ENCODE peak calls at places on chromosomes 12 and 14, in eight cellular contexts. A, K, O, U, S, P, H and W are unnamed samples.

GRCh38 chr12:108399514-108399913 is 60.4 kb upstream of the CMKLR1 start:
- DNase-seq in H (no peak), P (no peak), K (no peak), O (no peak), A (peak; percentile 93), U (no peak), S (no peak), W (no peak)

GRCh38 chr14:68978550-68978911 is 571 bp downstream of the ACTN1 start:
- DNase-seq in O (no peak), A (peak; percentile 88), K (peak; percentile 62), U (peak; percentile 86), H (peak; percentile 82), P (peak; percentile 65), S (peak; percentile 64), W (no peak)

GRCh38 chr12:100794441-100795192 is at the start of gene ANO4:
- DNase-seq in A (no peak), P (no peak), H (no peak), O (peak; percentile 65), K (peak; percentile 33), U (peak; percentile 24), S (peak; percentile 28), W (no peak)

GRCh38 chr14:95527392-95528002 is 7.4 kb upstream of the GLRX5 start:
- DNase-seq in A (peak; percentile 82), O (no peak), K (peak; percentile 91), U (no peak), H (no peak), S (peak; percentile 85), P (peak; percentile 80), W (peak; percentile 65)

GRCh38 chr14:77638738-77639137 is 22.3 kb upstream of the SPTLC2 start:
- DNase-seq in U (no peak), P (no peak), K (peak; percentile 46), H (no peak), A (no peak), O (no peak), S (peak; percentile 76), W (no peak)

GRCh38 chr14:30528778-30529642 is 29.9 kb upstream of the G2E3 start:
- DNase-seq in U (no peak), H (no peak), O (no peak), K (no peak), P (no peak), A (no peak), S (no peak), W (no peak)

GRCh38 chr14:100147181-100147631 is 12.2 kb downstream of the DEGS2 start:
- DNase-seq in U (no peak), K (no peak), O (no peak), S (no peak), H (no peak), P (peak; percentile 83), A (no peak), W (no peak)

GRCh38 chr12:123122649-123123048 is 28.2 kb downstream of the PITPNM2 start:
- DNase-seq in S (no peak), U (no peak), O (no peak), K (no peak), A (no peak), H (no peak), P (peak; percentile 31), W (no peak)

GRCh38 chr12:68455676-68456345 is 123.6 kb upstream of the MDM1 start:
- DNase-seq in K (no peak), S (peak; percentile 28), H (no peak), U (no peak), O (no peak), A (no peak), P (peak; percentile 54), W (no peak)

GRCh38 chr12:85951823-85952222 is 77.7 kb downstream of the NTS start:
- DNase-seq in U (no peak), H (no peak), S (peak; percentile 52), O (no peak), A (no peak), K (peak; percentile 42), P (no peak), W (no peak)

GRCh38 chr14:102215071-102215470 is 75.4 kb downstream of the WDR20 start:
- DNase-seq in A (peak; percentile 76), H (no peak), P (no peak), O (peak; percentile 84), U (no peak), K (peak; percentile 83), S (no peak), W (peak; percentile 18)

GRCh38 chr14:69573205-69573840 is 1.3 kb downstream of the CCDC177 start:
- DNase-seq in O (no peak), U (no peak), S (no peak), K (no peak), A (no peak), H (no peak), P (no peak), W (no peak)

GRCh38 chr14:105075364-105076295 is 10.4 kb upstream of the GPR132 start:
- DNase-seq in A (peak; percentile 64), P (peak; percentile 77), H (peak; percentile 38), K (peak; percentile 43), O (no peak), U (no peak), S (peak; percentile 32), W (no peak)

GRCh38 chr14:23174266-23174665 is 9.2 kb downstream of the SLC7A8 start:
- DNase-seq in K (peak; percentile 63), U (no peak), S (peak; percentile 80), H (no peak), O (no peak), P (no peak), A (no peak), W (no peak)

GRCh38 chr14:24944800-24945199 is 105.1 kb downstream of the STXBP6 start:
- DNase-seq in K (no peak), H (no peak), A (no peak), S (no peak), P (no peak), O (no peak), U (no peak), W (no peak)

GRCh38 chr12:132470417-132470816 is 19.5 kb upstream of the FBRSL1 start:
- DNase-seq in H (no peak), O (no peak), P (no peak), K (no peak), U (no peak), S (no peak), A (no peak), W (no peak)

GRCh38 chr12:17352164-17352563 is 737.8 kb downstream of the RERGL start:
- DNase-seq in U (no peak), A (no peak), K (no peak), P (no peak), H (no peak), S (no peak), O (no peak), W (no peak)

DNA sequence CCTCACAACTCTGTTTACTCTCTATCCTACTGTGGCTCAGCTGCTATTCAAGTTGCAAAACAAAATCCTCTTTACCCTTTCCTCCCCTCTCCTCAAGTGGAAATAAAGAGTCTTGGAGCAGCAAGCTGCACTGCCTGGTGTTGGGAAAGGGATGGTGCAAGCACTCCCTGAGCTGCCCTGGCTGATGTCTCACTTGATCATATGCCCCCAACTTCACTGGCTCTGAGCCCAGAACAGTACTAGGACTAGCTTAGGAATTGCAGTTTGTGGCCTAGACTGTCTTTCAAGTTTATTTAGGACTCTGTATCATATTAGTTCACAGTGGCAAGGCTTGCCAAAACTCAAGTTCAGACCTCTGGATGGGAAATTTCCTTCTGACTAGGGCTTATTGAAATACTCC is 1683.8 kb upstream of the SEL1L start:
- DNase-seq in P (no peak), A (no peak), S (peak; percentile 94), K (peak; percentile 92), H (no peak), U (no peak), O (no peak), W (peak; percentile 45)
- TF ChIP-seq CTCF in P (no peak), A (no peak), S (peak; percentile 41), K (peak; percentile 15), H (no peak), U (no peak), O (no peak), W (peak; percentile 27)

DNA sequence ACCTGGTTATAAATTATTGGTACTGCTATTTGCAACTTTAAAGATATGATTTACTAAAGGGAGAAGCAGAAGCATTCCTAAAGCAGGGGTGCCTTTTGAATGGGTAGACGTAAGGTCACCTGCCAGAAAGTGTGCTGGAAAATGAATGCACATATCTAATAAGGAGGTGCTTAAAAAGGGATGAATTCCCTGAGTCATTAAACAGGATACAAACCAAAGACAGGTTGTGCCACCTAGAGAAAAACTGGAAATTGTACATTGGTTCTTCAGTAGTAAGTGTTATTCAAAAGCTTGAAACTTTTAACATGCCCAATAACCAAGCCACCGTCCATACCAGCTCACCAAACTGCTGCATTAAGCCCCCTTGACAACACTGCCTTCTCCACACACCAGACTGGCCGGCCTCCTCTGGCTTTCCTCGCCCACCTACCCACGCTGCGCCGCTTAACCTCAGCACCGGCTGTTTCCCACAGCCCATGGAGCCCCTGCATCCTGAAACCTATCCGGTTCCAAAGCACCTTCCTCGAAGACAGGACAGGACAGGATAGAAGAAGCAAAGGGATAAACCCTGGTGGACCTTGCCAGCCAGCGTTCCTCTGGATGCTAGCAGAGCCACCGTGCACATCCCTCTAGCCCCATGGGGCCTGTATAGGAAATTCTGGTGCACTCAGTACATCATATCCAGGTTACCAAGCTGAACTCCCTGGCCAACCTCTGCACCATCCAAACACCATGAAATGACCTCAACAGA is 201.5 kb upstream of the CAND1 start:
- DNase-seq in O (no peak), K (no peak), S (no peak), U (no peak), A (no peak), P (no peak), H (peak; percentile 40), W (no peak)
- TF ChIP-seq CTCF in O (no peak), K (no peak), S (no peak), U (no peak), A (no peak), P (no peak), H (no peak), W (no peak)

DNA sequence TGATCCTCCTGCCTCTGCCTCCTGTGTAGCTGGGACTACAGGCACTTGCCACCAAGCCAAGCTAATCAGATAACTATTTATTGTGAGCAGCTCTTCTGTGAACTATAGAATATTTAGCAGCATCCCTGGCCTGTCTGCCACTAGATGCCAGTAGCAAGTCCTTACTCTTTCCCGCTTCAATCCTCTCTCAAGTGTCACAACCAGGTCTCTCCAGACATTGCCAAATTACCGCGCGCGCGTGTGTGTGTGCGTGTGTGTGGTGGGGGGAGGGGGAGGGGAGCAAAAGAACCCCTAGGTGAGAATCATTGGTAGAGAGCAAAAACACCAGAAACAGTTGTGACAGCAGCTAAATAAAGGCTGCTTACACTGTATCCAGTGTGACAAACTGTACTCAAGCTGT is 49.9 kb downstream of the PPP2R5E start:
- DNase-seq in H (no peak), P (no peak), U (peak; percentile 34), K (peak; percentile 43), O (no peak), A (no peak), S (peak; percentile 46), W (no peak)
- TF ChIP-seq CTCF in H (no peak), P (no peak), U (peak; percentile 10), K (no peak), O (no peak), A (no peak), S (peak; percentile 43), W (peak; percentile 3)

DNA sequence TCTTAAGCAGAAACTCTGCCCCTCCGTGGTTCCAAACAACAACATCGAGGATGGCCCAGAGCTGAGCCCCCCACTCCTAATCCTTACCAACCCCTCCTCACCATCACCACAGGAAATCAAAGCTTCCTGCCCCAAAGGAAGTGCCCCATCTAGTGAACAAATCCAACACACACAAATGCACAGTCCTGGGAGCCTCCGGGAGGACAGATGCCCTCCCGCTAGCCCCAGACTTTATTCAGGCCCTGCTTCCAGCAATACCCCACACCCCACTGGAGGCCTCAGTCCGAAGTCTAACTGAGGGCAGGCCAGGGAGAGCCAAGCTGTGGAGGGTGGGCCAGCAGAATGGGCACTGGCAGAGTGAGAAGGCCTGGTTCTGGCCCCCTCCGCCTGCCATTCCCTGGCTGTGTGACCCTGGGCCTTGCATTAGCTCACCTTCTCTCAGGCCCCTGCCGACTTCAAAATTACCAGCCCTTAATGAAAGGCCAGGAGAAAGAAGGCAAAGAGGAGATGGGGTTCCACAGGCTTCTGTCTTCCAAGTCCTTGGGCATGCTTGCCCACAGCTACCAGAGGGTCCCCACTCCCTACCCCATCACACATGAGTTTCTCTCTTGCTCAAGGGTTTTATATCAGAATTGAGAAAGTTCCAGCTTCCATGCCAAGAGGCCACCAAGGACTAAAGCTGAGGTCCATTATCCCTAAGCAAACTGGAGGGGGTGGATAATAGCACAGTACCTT is 2.3 kb downstream of the HDAC7 start:
- DNase-seq in P (peak; percentile 32), A (peak; percentile 73), O (no peak), H (no peak), U (no peak), S (no peak), K (no peak), W (no peak)
- TF ChIP-seq CTCF in P (peak; percentile 36), A (peak; percentile 16), O (peak; percentile 18), H (no peak), U (peak; percentile 27), S (peak; percentile 51), K (peak; percentile 34), W (peak; percentile 41)